ENCODE peak calls at places on chromosome 11, in five cellular contexts. One of them, this sample, is unnamed.

GRCh38 chr11:8082391-8083087 is 1.5 kb downstream of the TUB start:
- DNase-seq in heart left ventricle: no peak
- DNase-seq in ovary: peak
- DNase-seq in uterus: peak
- DNase-seq in body of pancreas: no peak
- DNase-seq in this sample: no peak

GRCh38 chr11:3128356-3129180 is 36.5 kb downstream of the OSBPL5 start:
- DNase-seq in heart left ventricle: peak
- DNase-seq in ovary: no peak
- DNase-seq in uterus: peak
- DNase-seq in body of pancreas: peak
- DNase-seq in this sample: peak

GRCh38 chr11:69902337-69902736 is 83.1 kb upstream of the FGF3 start:
- DNase-seq in heart left ventricle: no peak
- DNase-seq in ovary: no peak
- DNase-seq in uterus: no peak
- DNase-seq in body of pancreas: no peak
- DNase-seq in this sample: no peak

GRCh38 chr11:95499516-95500135 is 268.6 kb upstream of the SESN3 start:
- DNase-seq in heart left ventricle: no peak
- DNase-seq in ovary: no peak
- DNase-seq in uterus: no peak
- DNase-seq in body of pancreas: no peak
- DNase-seq in this sample: no peak

GRCh38 chr11:132332521-132332920 is 962.1 kb downstream of the NTM start:
- DNase-seq in heart left ventricle: no peak
- DNase-seq in ovary: no peak
- DNase-seq in uterus: no peak
- DNase-seq in body of pancreas: no peak
- DNase-seq in this sample: no peak

GRCh38 chr11:11279956-11280689 is 72.9 kb downstream of the CSNK2A3 start:
- DNase-seq in heart left ventricle: no peak
- DNase-seq in ovary: no peak
- DNase-seq in uterus: no peak
- DNase-seq in body of pancreas: no peak
- DNase-seq in this sample: no peak

GRCh38 chr11:33103836-33104235 is 57.4 kb downstream of the CSTF3 start:
- DNase-seq in heart left ventricle: no peak
- DNase-seq in ovary: no peak
- DNase-seq in uterus: no peak
- DNase-seq in body of pancreas: no peak
- DNase-seq in this sample: no peak

GRCh38 chr11:83681944-83682644 is 395.9 kb upstream of the CCDC90B start:
- DNase-seq in heart left ventricle: no peak
- DNase-seq in ovary: no peak
- DNase-seq in uterus: no peak
- DNase-seq in body of pancreas: no peak
- DNase-seq in this sample: no peak

GRCh38 chr11:20584093-20584774 is 15.2 kb upstream of the SLC6A5 start:
- DNase-seq in heart left ventricle: no peak
- DNase-seq in ovary: no peak
- DNase-seq in uterus: no peak
- DNase-seq in body of pancreas: no peak
- DNase-seq in this sample: no peak

DNA sequence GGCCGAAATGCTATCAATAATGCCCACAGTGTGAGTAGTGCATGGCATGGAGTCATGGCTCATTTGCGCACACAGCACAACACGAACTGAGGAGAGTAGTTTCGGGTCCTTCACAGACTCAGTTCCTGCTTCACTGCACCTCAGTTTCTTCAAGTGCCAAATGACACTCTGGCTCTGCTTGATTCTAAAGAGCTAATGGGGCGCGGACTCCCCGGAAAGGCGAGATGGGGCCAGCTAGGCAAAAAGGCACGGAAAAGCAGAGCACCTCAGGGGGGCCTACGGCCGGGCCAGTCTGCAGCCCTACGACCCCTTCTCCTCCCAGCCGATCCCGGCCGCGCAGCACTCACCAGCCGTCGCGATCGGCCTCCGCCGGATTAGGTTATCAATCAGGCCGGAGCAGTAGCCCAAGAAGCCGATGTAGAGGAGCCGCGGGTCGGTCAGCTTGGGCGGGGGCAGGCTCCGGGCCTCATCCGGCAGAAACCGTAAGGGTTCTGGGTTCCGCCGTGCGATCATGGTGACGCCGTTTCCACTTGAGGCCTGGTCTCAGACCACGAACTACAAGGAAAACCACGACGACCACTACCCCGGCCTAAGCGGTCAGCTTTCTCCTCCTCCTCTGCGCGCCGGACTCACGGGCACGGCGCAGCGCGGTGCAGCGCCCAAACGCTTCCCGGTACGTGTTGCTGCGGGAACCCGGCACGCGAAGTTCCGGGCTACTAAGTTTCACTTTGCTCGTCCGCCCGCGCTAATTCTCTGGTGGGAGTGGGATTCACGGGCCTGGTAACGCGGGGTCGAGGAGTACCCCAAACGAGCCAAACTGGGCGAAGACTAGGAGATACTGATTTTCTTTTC is at the start of gene NDUFC2:
- DNase-seq in heart left ventricle: peak
- DNase-seq in ovary: peak
- DNase-seq in uterus: peak
- DNase-seq in body of pancreas: peak
- DNase-seq in this sample: peak
- TF ChIP-seq POLR2A in heart left ventricle: no peak
- TF ChIP-seq POLR2A in ovary: peak
- TF ChIP-seq POLR2A in uterus: peak
- TF ChIP-seq POLR2A in body of pancreas: peak
- TF ChIP-seq POLR2A in this sample: peak

DNA sequence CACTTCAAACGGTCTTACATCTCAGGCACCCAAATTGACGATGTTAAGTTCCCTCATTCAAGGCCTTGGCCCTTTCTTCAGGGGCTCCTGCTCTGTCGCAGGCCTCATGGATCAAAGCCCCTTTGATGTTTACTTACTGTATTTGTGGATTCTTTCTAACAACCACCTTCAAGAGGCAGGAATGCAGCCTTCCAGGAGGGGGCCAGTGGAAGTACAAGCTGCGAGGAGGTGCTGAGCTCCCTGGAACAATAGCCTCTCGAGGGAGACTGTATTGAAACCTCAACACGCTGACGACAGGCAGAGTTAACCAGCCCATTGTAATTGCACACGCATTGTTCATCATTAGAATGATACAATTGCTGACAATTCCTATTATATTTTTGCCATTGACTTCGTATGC is 209.1 kb downstream of the ST3GAL4 start:
- DNase-seq in heart left ventricle: no peak
- DNase-seq in ovary: no peak
- DNase-seq in uterus: no peak
- DNase-seq in body of pancreas: no peak
- DNase-seq in this sample: no peak
- H3K27ac ChIP-seq in heart left ventricle: no peak
- H3K27ac ChIP-seq in ovary: no peak
- H3K27ac ChIP-seq in uterus: no peak
- H3K27ac ChIP-seq in body of pancreas: no peak
- H3K27ac ChIP-seq in this sample: no peak

DNA sequence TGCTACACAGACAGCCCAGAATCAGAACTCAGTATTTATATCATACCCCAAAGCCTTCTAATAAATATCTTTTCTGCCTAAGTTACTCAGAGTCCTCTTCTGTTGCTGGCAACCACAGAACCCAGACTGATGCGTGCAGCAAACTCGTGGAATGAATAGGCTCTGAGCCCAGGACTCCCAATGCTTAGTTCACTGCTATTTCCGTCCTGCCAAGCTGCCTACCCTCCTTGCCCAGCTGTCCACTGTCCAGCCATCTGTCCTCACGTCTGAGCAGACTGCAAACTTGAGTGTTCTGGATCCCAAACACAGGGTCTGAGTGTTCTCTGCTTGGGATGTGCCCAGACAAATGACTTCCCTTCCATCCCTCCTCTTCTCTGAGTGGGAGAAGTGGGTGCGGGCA is 19.4 kb downstream of the PTPN5 start:
- DNase-seq in heart left ventricle: no peak
- DNase-seq in ovary: no peak
- DNase-seq in uterus: no peak
- DNase-seq in body of pancreas: no peak
- DNase-seq in this sample: no peak
- TF ChIP-seq POLR2A in heart left ventricle: no peak
- TF ChIP-seq POLR2A in ovary: no peak
- TF ChIP-seq POLR2A in uterus: no peak
- TF ChIP-seq POLR2A in body of pancreas: no peak
- TF ChIP-seq POLR2A in this sample: no peak

DNA sequence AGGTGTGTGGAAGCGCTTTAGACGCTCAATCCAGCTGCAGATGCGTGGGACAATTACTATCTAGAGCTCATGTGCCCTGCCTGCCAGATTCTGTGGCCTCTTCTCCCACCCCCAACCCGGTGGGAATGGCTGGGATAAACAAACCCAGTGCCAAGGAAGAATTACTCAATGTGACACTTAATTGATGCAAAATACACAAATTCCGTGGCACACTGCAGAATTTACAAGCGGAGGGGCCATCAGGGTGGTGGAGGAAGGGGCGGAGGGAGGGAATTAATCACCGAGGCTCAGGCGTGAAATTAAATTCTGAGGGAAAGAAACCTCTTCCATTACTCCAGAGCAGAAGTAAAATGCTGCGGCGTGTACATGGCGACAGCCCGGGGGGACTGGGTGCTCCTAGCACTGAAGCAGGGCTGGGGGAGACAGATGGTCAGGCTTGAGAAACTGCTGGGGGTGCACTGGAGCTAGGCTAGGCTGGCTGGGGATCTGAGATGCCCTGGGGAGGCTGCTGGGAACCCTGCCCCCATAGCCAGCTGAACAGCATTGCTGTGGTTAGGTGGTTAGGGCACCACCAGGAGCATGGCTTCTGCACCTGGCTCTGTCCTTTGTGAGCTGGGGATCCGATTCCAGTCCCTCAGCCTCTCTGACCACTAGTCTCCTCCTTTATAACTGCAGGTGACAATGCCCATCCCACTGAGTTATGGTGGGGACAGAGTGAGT is 200.6 kb downstream of the CEP164 start:
- DNase-seq in heart left ventricle: no peak
- DNase-seq in ovary: no peak
- DNase-seq in uterus: no peak
- DNase-seq in body of pancreas: no peak
- DNase-seq in this sample: no peak
- H3K27ac ChIP-seq in heart left ventricle: no peak
- H3K27ac ChIP-seq in ovary: no peak
- H3K27ac ChIP-seq in uterus: no peak
- H3K27ac ChIP-seq in body of pancreas: no peak
- H3K27ac ChIP-seq in this sample: no peak

This sample was measured in gastrocnemius medialis.